ENCODE peak calls at places on chromosomes 12 and 14, in eight cellular contexts. S, M, E, Q, G, R, V and N are unnamed samples.

GRCh38 chr12:6775185-6775770 is 3.0 kb downstream of the LAG3 start:
- DNase-seq in S (no peak), M (no peak), E (no peak), Q (no peak), G (no peak), R (no peak), V (no peak), N (no peak)

GRCh38 chr14:90349729-90350128 is 18.0 kb upstream of the NRDE2 start:
- DNase-seq in S (no peak), M (no peak), E (no peak), Q (no peak), G (no peak), R (no peak), V (no peak), N (no peak)

GRCh38 chr14:68569546-68569908 is 223.3 kb downstream of the ZFP36L1 start:
- DNase-seq in S (no peak), M (no peak), E (no peak), Q (no peak), G (no peak), R (no peak), V (no peak), N (no peak)

GRCh38 chr12:18275974-18276373 is 14.7 kb downstream of the PIK3C2G start:
- DNase-seq in S (no peak), M (no peak), E (no peak), Q (no peak), G (no peak), R (peak; percentile 83), V (no peak), N (no peak)

GRCh38 chr12:4153343-4153892 is 120.1 kb upstream of the CCND2 start:
- DNase-seq in S (no peak), M (no peak), E (peak; percentile 21), Q (no peak), G (no peak), R (no peak), V (peak; percentile 70), N (no peak)

GRCh38 chr12:110932048-110932447 is 11.7 kb upstream of the MYL2 start:
- DNase-seq in S (no peak), M (peak; percentile 27), E (no peak), Q (peak; percentile 50), G (peak; percentile 21), R (no peak), V (no peak), N (no peak)

GRCh38 chr12:63967358-63967757 is 122.9 kb downstream of the SRGAP1 start:
- DNase-seq in S (no peak), M (no peak), E (no peak), Q (no peak), G (peak; percentile 70), R (peak; percentile 79), V (no peak), N (no peak)

GRCh38 chr14:93086441-93087055 is 29.2 kb downstream of the ITPK1 start:
- DNase-seq in S (no peak), M (no peak), E (no peak), Q (no peak), G (no peak), R (no peak), V (peak; percentile 45), N (no peak)

GRCh38 chr12:53236443-53237111 is 4.6 kb upstream of the RARG start:
- DNase-seq in S (no peak), M (no peak), E (peak; percentile 69), Q (no peak), G (no peak), R (no peak), V (no peak), N (no peak)

GRCh38 chr12:131673519-131674265 is 37.2 kb upstream of the SFSWAP start:
- DNase-seq in S (no peak), M (no peak), E (no peak), Q (peak; percentile 40), G (peak; percentile 47), R (peak; percentile 21), V (no peak), N (peak; percentile 35)

DNA sequence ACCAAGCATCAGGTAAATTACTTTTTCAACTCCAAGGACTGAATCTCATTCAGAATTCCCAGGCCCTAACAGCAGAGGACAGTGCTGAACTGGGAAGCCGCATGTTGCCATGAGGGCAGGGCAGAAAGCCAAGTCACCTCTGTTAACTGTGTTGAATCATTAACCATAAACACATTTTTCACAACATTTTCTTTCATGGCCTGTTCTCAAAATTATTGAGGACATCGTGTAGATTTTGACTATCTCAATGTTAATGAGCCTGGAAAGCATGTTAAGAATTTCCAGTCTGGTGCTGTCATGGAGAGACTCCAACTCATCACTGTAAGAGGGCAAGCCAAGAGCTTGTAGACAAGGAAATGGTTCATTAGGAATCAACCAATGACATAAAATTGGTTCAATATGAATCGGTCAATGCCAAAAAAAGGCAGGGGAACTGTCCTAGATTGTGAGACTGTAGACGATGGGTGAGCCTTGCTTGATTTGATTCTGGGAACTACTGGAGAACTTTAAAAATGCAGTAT is 33.7 kb downstream of the CPM start:
- DNase-seq in S (no peak), M (no peak), E (no peak), Q (no peak), G (peak; percentile 92), R (peak; percentile 89), V (no peak), N (peak; percentile 79)
- TF ChIP-seq CTCF in S (peak; percentile 78), M (no peak), E (no peak), Q (no peak), G (peak; percentile 71), R (peak; percentile 52), V (no peak), N (peak; percentile 45)

GRCh38 chr12:107917912-107918800 is 143.7 kb downstream of the ASCL4 start:
- DNase-seq in S (peak; percentile 58), M (peak; percentile 34), E (no peak), Q (no peak), G (peak; percentile 25), R (peak; percentile 4), V (peak; percentile 38), N (peak; percentile 36)
- TF ChIP-seq CTCF in S (peak; percentile 93), M (peak; percentile 63), E (no peak), Q (no peak), G (peak; percentile 73), R (peak; percentile 55), V (peak; percentile 79), N (peak; percentile 54)

DNA sequence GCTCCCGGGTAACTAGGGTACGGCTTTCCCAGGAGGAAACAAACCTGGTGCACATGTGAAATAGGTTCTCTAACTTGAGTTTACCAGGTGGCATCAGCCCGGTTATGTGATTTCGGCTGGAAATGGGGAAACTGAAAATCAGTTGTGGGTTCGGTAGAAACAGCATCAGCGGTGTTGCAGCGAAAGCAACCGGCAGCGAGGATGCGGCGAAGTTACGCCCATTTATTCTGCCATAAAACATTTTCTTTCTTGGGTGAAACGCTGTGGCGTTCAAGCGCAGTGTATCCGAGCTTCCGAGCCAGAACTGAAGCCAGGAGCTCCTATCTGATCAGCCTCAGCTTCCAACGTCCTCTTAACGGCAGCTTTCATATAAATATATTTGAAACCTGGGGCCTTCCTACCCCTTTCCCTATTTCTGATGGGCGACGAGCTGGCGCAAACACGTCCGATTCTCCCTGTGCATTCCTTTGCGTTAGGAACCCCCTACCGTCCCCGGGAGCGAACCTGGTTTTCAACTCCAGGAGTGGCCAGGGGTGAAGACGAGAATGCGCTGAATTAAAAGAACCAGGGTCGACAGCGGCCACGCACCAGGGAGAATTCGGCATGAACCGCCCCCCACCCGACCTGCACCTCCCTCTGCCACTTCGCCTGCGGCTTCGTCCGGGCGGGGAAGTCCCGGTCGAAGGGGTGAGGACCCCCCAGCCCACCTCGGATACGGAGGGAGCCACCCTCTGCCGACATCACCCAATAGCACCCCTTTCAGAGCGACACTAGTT is 1.6 kb downstream of the DPF3 start:
- DNase-seq in S (no peak), M (peak; percentile 46), E (peak; percentile 25), Q (no peak), G (peak; percentile 48), R (peak; percentile 46), V (peak; percentile 39), N (peak; percentile 27)
- TF ChIP-seq CTCF in S (no peak), M (no peak), E (no peak), Q (no peak), G (no peak), R (no peak), V (no peak), N (no peak)

GRCh38 chr12:868722-869121 is 80.8 kb downstream of the RAD52 start:
- DNase-seq in S (no peak), M (no peak), E (no peak), Q (no peak), G (no peak), R (no peak), V (no peak), N (no peak)
- TF ChIP-seq CTCF in S (peak; percentile 44), M (no peak), E (no peak), Q (no peak), G (peak; percentile 2), R (peak; percentile 13), V (peak; percentile 18), N (no peak)

DNA sequence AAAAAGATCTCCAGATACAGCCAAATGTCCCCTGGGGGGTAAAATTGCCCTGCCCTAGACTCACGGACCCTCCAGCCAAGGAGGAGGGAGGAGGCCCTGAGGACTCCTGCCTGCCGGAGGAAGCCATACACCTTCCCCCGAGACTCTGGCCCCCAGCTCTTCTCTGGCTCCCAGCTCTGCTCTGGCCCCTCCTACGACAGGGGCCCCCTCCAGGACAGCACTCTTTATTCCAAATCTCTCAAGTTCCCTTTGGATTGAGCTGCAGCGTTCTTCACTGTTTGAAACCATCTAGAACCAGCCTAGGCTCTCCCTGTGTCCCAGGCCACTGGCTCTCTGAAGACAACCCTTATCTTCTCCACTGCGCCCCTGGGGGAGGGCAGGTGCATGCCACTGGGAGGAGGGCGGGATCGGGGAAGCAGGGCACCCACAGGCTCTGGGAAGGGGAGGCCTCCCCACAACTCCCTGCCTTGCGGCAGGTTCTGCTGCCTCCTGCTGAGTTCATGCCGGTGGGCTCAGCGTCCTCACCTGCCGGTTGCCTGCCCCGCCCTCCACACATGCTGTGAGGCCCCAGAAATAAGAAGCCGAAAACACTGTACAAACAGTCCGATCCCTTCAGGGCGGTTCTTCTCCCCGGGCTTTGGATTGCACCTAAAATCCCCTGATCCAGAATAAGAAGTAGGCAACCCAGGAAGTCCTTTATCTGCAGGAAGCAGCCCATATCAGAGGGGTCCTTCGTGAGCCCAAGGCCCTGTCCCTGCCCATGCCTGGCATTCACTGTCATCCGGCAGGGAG is 112.7 kb downstream of the DICER1 start:
- DNase-seq in S (no peak), M (no peak), E (no peak), Q (peak; percentile 64), G (no peak), R (no peak), V (no peak), N (no peak)
- TF ChIP-seq CTCF in S (peak; percentile 15), M (no peak), E (no peak), Q (no peak), G (no peak), R (no peak), V (no peak), N (no peak)